ENCODE peak calls at places on chromosomes 6 and 20, in seven cellular contexts. One of them, this sample, is unnamed.

GRCh38 chr6:35730745-35731413 is 6.0 kb upstream of the ARMC12 start:
- DNase-seq in cerebellum: no peak
- DNase-seq in AG10803: no peak
- DNase-seq in neural crest cell: no peak
- DNase-seq in upper lobe of left lung: no peak
- DNase-seq in stimulated activated CD4-positive, alpha-beta T cell treated with anti-CD3 and anti-CD28 coated beads, Interleukin-1b, Interleukin-23, amount 100 ng/mL, for 1 hour: no peak
- DNase-seq in substantia nigra: no peak
- DNase-seq in this sample: no peak

GRCh38 chr6:125868252-125868651 is 77.5 kb downstream of the NCOA7 start:
- DNase-seq in cerebellum: no peak
- DNase-seq in AG10803: peak; percentile 62
- DNase-seq in neural crest cell: no peak
- DNase-seq in upper lobe of left lung: no peak
- DNase-seq in stimulated activated CD4-positive, alpha-beta T cell treated with anti-CD3 and anti-CD28 coated beads, Interleukin-1b, Interleukin-23, amount 100 ng/mL, for 1 hour: no peak
- DNase-seq in substantia nigra: no peak
- DNase-seq in this sample: no peak

GRCh38 chr20:51249781-51250180 is 226.9 kb upstream of the KCNG1 start:
- DNase-seq in cerebellum: no peak
- DNase-seq in AG10803: no peak
- DNase-seq in neural crest cell: no peak
- DNase-seq in upper lobe of left lung: no peak
- DNase-seq in stimulated activated CD4-positive, alpha-beta T cell treated with anti-CD3 and anti-CD28 coated beads, Interleukin-1b, Interleukin-23, amount 100 ng/mL, for 1 hour: no peak
- DNase-seq in substantia nigra: no peak
- DNase-seq in this sample: no peak

GRCh38 chr6:4788953-4789584 is 12.9 kb downstream of the CDYL start:
- DNase-seq in cerebellum: no peak
- DNase-seq in AG10803: no peak
- DNase-seq in neural crest cell: no peak
- DNase-seq in upper lobe of left lung: peak; percentile 35
- DNase-seq in stimulated activated CD4-positive, alpha-beta T cell treated with anti-CD3 and anti-CD28 coated beads, Interleukin-1b, Interleukin-23, amount 100 ng/mL, for 1 hour: no peak
- DNase-seq in substantia nigra: no peak
- DNase-seq in this sample: no peak

GRCh38 chr6:161544801-161545490 is 271.1 kb upstream of the AGPAT4 start:
- DNase-seq in cerebellum: no peak
- DNase-seq in AG10803: peak; percentile 69
- DNase-seq in neural crest cell: no peak
- DNase-seq in upper lobe of left lung: no peak
- DNase-seq in stimulated activated CD4-positive, alpha-beta T cell treated with anti-CD3 and anti-CD28 coated beads, Interleukin-1b, Interleukin-23, amount 100 ng/mL, for 1 hour: no peak
- DNase-seq in substantia nigra: no peak
- DNase-seq in this sample: no peak

GRCh38 chr6:657743-658142 is 843 bp upstream of the HUS1B start:
- DNase-seq in cerebellum: no peak
- DNase-seq in AG10803: no peak
- DNase-seq in neural crest cell: no peak
- DNase-seq in upper lobe of left lung: no peak
- DNase-seq in stimulated activated CD4-positive, alpha-beta T cell treated with anti-CD3 and anti-CD28 coated beads, Interleukin-1b, Interleukin-23, amount 100 ng/mL, for 1 hour: no peak
- DNase-seq in substantia nigra: no peak
- DNase-seq in this sample: no peak

GRCh38 chr6:142406131-142406530 is 104.3 kb downstream of the ADGRG6 start:
- DNase-seq in cerebellum: no peak
- DNase-seq in AG10803: no peak
- DNase-seq in neural crest cell: no peak
- DNase-seq in upper lobe of left lung: no peak
- DNase-seq in stimulated activated CD4-positive, alpha-beta T cell treated with anti-CD3 and anti-CD28 coated beads, Interleukin-1b, Interleukin-23, amount 100 ng/mL, for 1 hour: no peak
- DNase-seq in substantia nigra: no peak
- DNase-seq in this sample: no peak

GRCh38 chr6:43021270-43022047 is at the start of gene RRP36:
- DNase-seq in cerebellum: peak; percentile 87
- DNase-seq in AG10803: peak; percentile 65
- DNase-seq in neural crest cell: peak; percentile 64
- DNase-seq in upper lobe of left lung: peak; percentile 95
- DNase-seq in stimulated activated CD4-positive, alpha-beta T cell treated with anti-CD3 and anti-CD28 coated beads, Interleukin-1b, Interleukin-23, amount 100 ng/mL, for 1 hour: peak; percentile 54
- DNase-seq in substantia nigra: peak; percentile 21
- DNase-seq in this sample: no peak

GRCh38 chr20:51187318-51187717 is 164.4 kb upstream of the KCNG1 start:
- DNase-seq in cerebellum: no peak
- DNase-seq in AG10803: no peak
- DNase-seq in neural crest cell: no peak
- DNase-seq in upper lobe of left lung: no peak
- DNase-seq in stimulated activated CD4-positive, alpha-beta T cell treated with anti-CD3 and anti-CD28 coated beads, Interleukin-1b, Interleukin-23, amount 100 ng/mL, for 1 hour: no peak
- DNase-seq in substantia nigra: no peak
- DNase-seq in this sample: no peak

This sample was measured in esophagus squamous epithelium.